ENCODE peak calls at places on chromosomes 12 and 14, in six cellular contexts. T is fibroblast of mammary gland, Z is OCI-LY7, E is endothelial cell of umbilical vein, X is left ventricle myocardium inferior, G is A549. D is an unnamed sample.

GRCh38 chr14:29709490-29709889 is 218.2 kb downstream of the PRKD1 start:
- DNase-seq in T (no peak), Z (no peak), E (no peak), X (no peak), G (no peak), D (no peak)

GRCh38 chr12:1946311-1946710 is 27.9 kb upstream of the CACNA2D4 start:
- DNase-seq in T (no peak), Z (no peak), E (no peak), X (no peak), G (no peak), D (no peak)

GRCh38 chr14:75660238-75660629 is 442 bp downstream of the ERG28 start:
- DNase-seq in T (no peak), Z (peak), E (no peak), X (no peak), G (no peak), D (no peak)

GRCh38 chr12:47935196-47935595 is 28.2 kb upstream of the TMEM106C start:
- DNase-seq in T (peak), Z (no peak), E (no peak), X (peak), G (no peak), D (peak)

GRCh38 chr12:123062682-123063426 is 82.4 kb downstream of the ARL6IP4 start:
- DNase-seq in T (peak), Z (peak), E (peak), X (no peak), G (peak), D (no peak)

GRCh38 chr14:71621276-71621675 is 311.0 kb upstream of the RGS6 start:
- DNase-seq in T (peak), Z (no peak), E (no peak), X (no peak), G (no peak), D (peak)

GRCh38 chr12:88371416-88372183 is 208.7 kb downstream of the KITLG start:
- DNase-seq in T (peak), Z (no peak), E (no peak), X (no peak), G (peak), D (no peak)

GRCh38 chr14:31253746-31254471 is 46.3 kb upstream of the HECTD1 start:
- DNase-seq in T (no peak), Z (no peak), E (no peak), X (no peak), G (no peak), D (no peak)

GRCh38 chr12:49923035-49923644 is 19.4 kb upstream of the FAIM2 start:
- DNase-seq in T (no peak), Z (no peak), E (no peak), X (peak), G (no peak), D (no peak)

GRCh38 chr12:8581098-8581784 is 31.4 kb downstream of the AICDA start:
- DNase-seq in T (no peak), Z (no peak), E (no peak), X (no peak), G (no peak), D (no peak)
- TF ChIP-seq CTCF in T (no peak), Z (no peak), E (no peak), X (no peak), G (no peak), D (no peak)

GRCh38 chr12:132281021-132281420 is 48.4 kb downstream of the GALNT9 start:
- DNase-seq in T (no peak), Z (no peak), E (no peak), X (no peak), G (no peak), D (no peak)

GRCh38 chr12:132278421-132279183 is 50.8 kb downstream of the GALNT9 start:
- DNase-seq in T (no peak), Z (no peak), E (no peak), X (no peak), G (no peak), D (no peak)

GRCh38 chr12:132279184-132279889 is 50.1 kb downstream of the GALNT9 start:
- DNase-seq in T (no peak), Z (no peak), E (no peak), X (peak), G (peak), D (no peak)

GRCh38 chr12:132279930-132280329 is 49.5 kb downstream of the GALNT9 start:
- DNase-seq in T (no peak), Z (no peak), E (no peak), X (no peak), G (no peak), D (no peak)

DNA sequence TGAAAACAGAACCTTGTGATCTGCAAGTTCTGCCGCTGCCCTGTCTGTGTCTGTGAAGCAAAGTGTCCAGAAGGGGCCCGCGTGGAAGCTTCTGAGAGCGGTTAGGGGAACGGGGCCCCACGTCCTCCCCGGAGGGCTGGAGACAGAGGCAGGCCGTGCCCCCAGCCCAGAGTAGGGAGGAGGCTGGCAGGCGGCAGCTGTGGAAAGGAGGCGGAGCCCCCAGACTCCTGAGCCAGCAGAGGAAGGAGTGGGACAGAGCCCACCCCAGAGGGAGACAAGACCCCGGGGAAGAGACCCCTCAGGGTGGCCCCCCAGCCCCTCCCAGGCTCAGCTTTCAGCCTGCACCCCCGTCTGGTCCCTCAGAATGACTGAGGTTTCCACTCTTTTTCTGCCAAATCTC is 49.0 kb downstream of the GALNT9 start:
- DNase-seq in T (no peak), Z (no peak), E (no peak), X (no peak), G (no peak), D (no peak)
- H3K4me3 ChIP-seq in T (no peak), Z (no peak), E (no peak), X (no peak), G (no peak), D (no peak)

DNA sequence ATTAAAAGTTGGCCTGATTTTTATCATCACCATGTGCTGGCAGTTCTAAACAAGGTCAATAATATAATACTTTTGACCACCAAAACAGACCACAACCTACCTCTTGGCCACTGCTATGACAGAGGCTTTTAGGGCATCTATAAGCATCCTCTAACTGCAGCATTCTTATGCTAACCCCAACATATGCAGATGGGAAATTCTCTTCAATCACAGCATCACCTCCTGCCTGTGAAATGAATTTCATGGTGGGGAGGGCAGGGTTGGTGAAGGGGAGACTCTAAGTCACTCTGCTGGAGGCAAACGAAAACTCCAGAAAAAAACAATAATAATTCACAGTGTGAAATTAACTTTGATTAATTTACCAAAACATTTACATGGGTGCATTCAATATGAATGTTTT is 78.8 kb upstream of the FAR2 start:
- DNase-seq in T (no peak), Z (no peak), E (no peak), X (no peak), G (no peak), D (no peak)
- TF ChIP-seq CTCF in T (no peak), Z (no peak), E (no peak), X (no peak), G (no peak), D (no peak)

GRCh38 chr14:77800814-77801213 is 905 bp downstream of the ADCK1 start:
- DNase-seq in T (no peak), Z (no peak), E (no peak), X (no peak), G (no peak), D (no peak)
- H3K4me3 ChIP-seq in T (peak), Z (peak), E (peak), X (peak), G (peak), D (peak)

D was measured in astrocyte of the cerebellum.